ENCODE peak calls at places on chromosomes 4 and X, in five cellular contexts. One of them, this sample, is unnamed.
A peak's percentile ranks its signal among the peaks of the same experiment; 100 is the strongest.

GRCh38 chr4:3529363-3529762 is 2.9 kb downstream of the LRPAP1 start:
- DNase-seq in cardiac septum: peak; percentile 87
- DNase-seq in HFF-Myc: no peak
- DNase-seq in CD8-positive, alpha-beta memory T cell: no peak
- DNase-seq in stimulated activated CD4-positive, alpha-beta T cell treated with anti-CD3 and anti-CD28 coated beads, Interleukin-1b, Interleukin-23, amount 100 ng/mL, for 24 hours: no peak
- DNase-seq in this sample: no peak

GRCh38 chr4:186781032-186781917 is 57.6 kb upstream of the FAT1 start:
- DNase-seq in cardiac septum: no peak
- DNase-seq in HFF-Myc: no peak
- DNase-seq in CD8-positive, alpha-beta memory T cell: no peak
- DNase-seq in stimulated activated CD4-positive, alpha-beta T cell treated with anti-CD3 and anti-CD28 coated beads, Interleukin-1b, Interleukin-23, amount 100 ng/mL, for 24 hours: no peak
- DNase-seq in this sample: no peak

GRCh38 chr4:140049024-140049923 is 104.7 kb downstream of the MAML3 start:
- DNase-seq in cardiac septum: peak; percentile 79
- DNase-seq in HFF-Myc: no peak
- DNase-seq in CD8-positive, alpha-beta memory T cell: peak; percentile 69
- DNase-seq in stimulated activated CD4-positive, alpha-beta T cell treated with anti-CD3 and anti-CD28 coated beads, Interleukin-1b, Interleukin-23, amount 100 ng/mL, for 24 hours: no peak
- DNase-seq in this sample: no peak

GRCh38 chr4:24094726-24095125 is 204.9 kb upstream of the PPARGC1A start:
- DNase-seq in cardiac septum: no peak
- DNase-seq in HFF-Myc: no peak
- DNase-seq in CD8-positive, alpha-beta memory T cell: no peak
- DNase-seq in stimulated activated CD4-positive, alpha-beta T cell treated with anti-CD3 and anti-CD28 coated beads, Interleukin-1b, Interleukin-23, amount 100 ng/mL, for 24 hours: no peak
- DNase-seq in this sample: peak; percentile 22

GRCh38 chrX:65644621-65645287 is 22.7 kb upstream of the MSN start:
- DNase-seq in cardiac septum: peak; percentile 91
- DNase-seq in HFF-Myc: peak; percentile 41
- DNase-seq in CD8-positive, alpha-beta memory T cell: no peak
- DNase-seq in stimulated activated CD4-positive, alpha-beta T cell treated with anti-CD3 and anti-CD28 coated beads, Interleukin-1b, Interleukin-23, amount 100 ng/mL, for 24 hours: no peak
- DNase-seq in this sample: peak; percentile 57

GRCh38 chrX:2690856-2691542 is at the start of gene CD99:
- DNase-seq in cardiac septum: peak; percentile 93
- DNase-seq in HFF-Myc: no peak
- DNase-seq in CD8-positive, alpha-beta memory T cell: peak; percentile 87
- DNase-seq in stimulated activated CD4-positive, alpha-beta T cell treated with anti-CD3 and anti-CD28 coated beads, Interleukin-1b, Interleukin-23, amount 100 ng/mL, for 24 hours: peak; percentile 62
- DNase-seq in this sample: peak; percentile 70

GRCh38 chrX:48474127-48474526 is 1.9 kb upstream of the FTSJ1 start:
- DNase-seq in cardiac septum: no peak
- DNase-seq in HFF-Myc: no peak
- DNase-seq in CD8-positive, alpha-beta memory T cell: no peak
- DNase-seq in stimulated activated CD4-positive, alpha-beta T cell treated with anti-CD3 and anti-CD28 coated beads, Interleukin-1b, Interleukin-23, amount 100 ng/mL, for 24 hours: no peak
- DNase-seq in this sample: no peak

GRCh38 chr4:66562276-66562806 is 892.1 kb upstream of the EPHA5 start:
- DNase-seq in cardiac septum: no peak
- DNase-seq in HFF-Myc: no peak
- DNase-seq in CD8-positive, alpha-beta memory T cell: no peak
- DNase-seq in stimulated activated CD4-positive, alpha-beta T cell treated with anti-CD3 and anti-CD28 coated beads, Interleukin-1b, Interleukin-23, amount 100 ng/mL, for 24 hours: no peak
- DNase-seq in this sample: no peak

GRCh38 chr4:139581096-139581495 is 25.1 kb upstream of the SETD7 start:
- DNase-seq in cardiac septum: no peak
- DNase-seq in HFF-Myc: no peak
- DNase-seq in CD8-positive, alpha-beta memory T cell: no peak
- DNase-seq in stimulated activated CD4-positive, alpha-beta T cell treated with anti-CD3 and anti-CD28 coated beads, Interleukin-1b, Interleukin-23, amount 100 ng/mL, for 24 hours: no peak
- DNase-seq in this sample: no peak

GRCh38 chr4:22514001-22514400 is 1.9 kb downstream of the ADGRA3 start:
- DNase-seq in cardiac septum: no peak
- DNase-seq in HFF-Myc: peak; percentile 58
- DNase-seq in CD8-positive, alpha-beta memory T cell: no peak
- DNase-seq in stimulated activated CD4-positive, alpha-beta T cell treated with anti-CD3 and anti-CD28 coated beads, Interleukin-1b, Interleukin-23, amount 100 ng/mL, for 24 hours: no peak
- DNase-seq in this sample: peak; percentile 49

GRCh38 chr4:150743564-150744342 is 161.8 kb downstream of the MAB21L2 start:
- DNase-seq in cardiac septum: no peak
- DNase-seq in HFF-Myc: no peak
- DNase-seq in CD8-positive, alpha-beta memory T cell: no peak
- DNase-seq in stimulated activated CD4-positive, alpha-beta T cell treated with anti-CD3 and anti-CD28 coated beads, Interleukin-1b, Interleukin-23, amount 100 ng/mL, for 24 hours: no peak
- DNase-seq in this sample: no peak

GRCh38 chrX:134010690-134011089 is 25.3 kb upstream of the GPC3 start:
- DNase-seq in cardiac septum: no peak
- DNase-seq in HFF-Myc: no peak
- DNase-seq in CD8-positive, alpha-beta memory T cell: no peak
- DNase-seq in stimulated activated CD4-positive, alpha-beta T cell treated with anti-CD3 and anti-CD28 coated beads, Interleukin-1b, Interleukin-23, amount 100 ng/mL, for 24 hours: no peak
- DNase-seq in this sample: no peak

GRCh38 chr4:81136161-81136910 is 78.7 kb downstream of the PRKG2 start:
- DNase-seq in cardiac septum: no peak
- DNase-seq in HFF-Myc: peak; percentile 88
- DNase-seq in CD8-positive, alpha-beta memory T cell: no peak
- DNase-seq in stimulated activated CD4-positive, alpha-beta T cell treated with anti-CD3 and anti-CD28 coated beads, Interleukin-1b, Interleukin-23, amount 100 ng/mL, for 24 hours: no peak
- DNase-seq in this sample: peak; percentile 85

GRCh38 chr4:31045724-31046318 is 325.7 kb downstream of the PCDH7 start:
- DNase-seq in cardiac septum: no peak
- DNase-seq in HFF-Myc: no peak
- DNase-seq in CD8-positive, alpha-beta memory T cell: no peak
- DNase-seq in stimulated activated CD4-positive, alpha-beta T cell treated with anti-CD3 and anti-CD28 coated beads, Interleukin-1b, Interleukin-23, amount 100 ng/mL, for 24 hours: no peak
- DNase-seq in this sample: no peak

GRCh38 chr4:105626846-105627245 is 74.4 kb downstream of the ARHGEF38 start:
- DNase-seq in cardiac septum: no peak
- DNase-seq in HFF-Myc: no peak
- DNase-seq in CD8-positive, alpha-beta memory T cell: no peak
- DNase-seq in stimulated activated CD4-positive, alpha-beta T cell treated with anti-CD3 and anti-CD28 coated beads, Interleukin-1b, Interleukin-23, amount 100 ng/mL, for 24 hours: no peak
- DNase-seq in this sample: no peak